ENCODE peak calls at places on chromosomes 3 and 15, in eight cellular contexts. R is dorsolateral prefrontal cortex, Y is tibial nerve, E is upper lobe of right lung, P is glutamatergic neuron, K is RWPE1, W is neural crest cell, U is psoas muscle. Z is an unnamed sample.

GRCh38 chr3:187261541-187261969 is 30.0 kb downstream of the MASP1 start:
- DNase-seq in R (no peak), Y (no peak), E (no peak), P (no peak), K (no peak), W (no peak), U (no peak), Z (no peak)

GRCh38 chr15:52485290-52485689 is 43.4 kb downstream of the MYO5A start:
- DNase-seq in R (no peak), Y (no peak), E (no peak), P (no peak), K (no peak), W (no peak), U (no peak), Z (no peak)

GRCh38 chr15:25712961-25713355 is 150.2 kb downstream of the ATP10A start:
- DNase-seq in R (no peak), Y (no peak), E (peak), P (no peak), K (no peak), W (no peak), U (no peak), Z (no peak)

GRCh38 chr3:106826861-106827311 is 550.4 kb upstream of the CCDC54 start:
- DNase-seq in R (no peak), Y (no peak), E (no peak), P (no peak), K (no peak), W (no peak), U (no peak), Z (no peak)

GRCh38 chr3:71652786-71653419 is 69.4 kb upstream of the FOXP1 start:
- DNase-seq in R (peak), Y (peak), E (no peak), P (peak), K (peak), W (peak), U (no peak), Z (no peak)

GRCh38 chr15:48202068-48202467 is 4.0 kb upstream of the SLC12A1 start:
- DNase-seq in R (no peak), Y (no peak), E (no peak), P (no peak), K (no peak), W (no peak), U (no peak), Z (no peak)

GRCh38 chr3:149442845-149443544 is 31.5 kb upstream of the TM4SF4 start:
- DNase-seq in R (no peak), Y (no peak), E (no peak), P (no peak), K (peak), W (no peak), U (no peak), Z (no peak)

GRCh38 chr3:149270180-149270579 is 48.6 kb upstream of the CP start:
- DNase-seq in R (no peak), Y (no peak), E (no peak), P (no peak), K (no peak), W (no peak), U (no peak), Z (no peak)

GRCh38 chr3:49880581-49881328 is 11.0 kb upstream of the CAMKV start:
- DNase-seq in R (no peak), Y (no peak), E (no peak), P (peak), K (no peak), W (peak), U (no peak), Z (no peak)

GRCh38 chr3:71304684-71305083 is 278.8 kb downstream of the FOXP1 start:
- DNase-seq in R (peak), Y (no peak), E (no peak), P (no peak), K (no peak), W (no peak), U (no peak), Z (no peak)

GRCh38 chr3:157251685-157252084 is 91.7 kb upstream of the CCNL1 start:
- DNase-seq in R (no peak), Y (no peak), E (no peak), P (no peak), K (no peak), W (no peak), U (no peak), Z (no peak)

GRCh38 chr3:141498592-141499223 is 11.9 kb downstream of the RASA2 start:
- DNase-seq in R (no peak), Y (peak), E (no peak), P (no peak), K (no peak), W (no peak), U (no peak), Z (no peak)

GRCh38 chr3:140532793-140533330 is 145.0 kb upstream of the TRIM42 start:
- DNase-seq in R (no peak), Y (no peak), E (no peak), P (no peak), K (no peak), W (no peak), U (no peak), Z (no peak)

GRCh38 chr3:11499144-11499543 is 144.6 kb downstream of the VGLL4 start:
- DNase-seq in R (no peak), Y (peak), E (no peak), P (no peak), K (peak), W (no peak), U (no peak), Z (no peak)

DNA sequence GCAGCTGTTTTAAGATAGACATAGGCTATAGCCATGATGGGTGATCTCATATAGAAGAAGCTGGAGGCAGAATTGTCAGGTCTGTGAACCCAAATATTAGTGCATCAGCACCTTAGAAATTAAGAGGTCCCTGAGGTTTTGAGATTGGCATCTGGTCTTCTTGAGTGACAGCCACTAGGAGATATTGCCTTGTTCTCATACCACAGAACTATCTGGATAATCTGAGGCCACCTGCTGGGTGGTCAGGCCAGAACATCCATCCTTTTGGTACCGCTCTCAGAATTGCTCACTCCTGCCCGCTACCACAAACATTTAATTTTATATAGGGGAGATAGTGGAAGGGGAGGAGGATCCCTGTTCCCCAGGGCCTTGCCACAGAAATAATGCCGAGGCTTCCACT is 210.6 kb upstream of the ZPLD1 start:
- DNase-seq in R (no peak), Y (peak), E (no peak), P (no peak), K (peak), W (no peak), U (no peak), Z (no peak)
- TF ChIP-seq CTCF in R (no peak), Y (peak), E (peak), P (no peak), K (peak), W (no peak), U (no peak), Z (no peak)

GRCh38 chr15:66720206-66721010 is 18.4 kb downstream of the SMAD6 start:
- DNase-seq in R (no peak), Y (no peak), E (peak), P (no peak), K (peak), W (no peak), U (no peak), Z (no peak)

GRCh38 chr15:66721954-66722353 is 19.9 kb downstream of the SMAD6 start:
- DNase-seq in R (no peak), Y (no peak), E (no peak), P (no peak), K (no peak), W (no peak), U (no peak), Z (no peak)

GRCh38 chr15:66719471-66719870 is 17.4 kb downstream of the SMAD6 start:
- DNase-seq in R (no peak), Y (no peak), E (no peak), P (no peak), K (no peak), W (no peak), U (no peak), Z (no peak)

GRCh38 chr15:66721501-66721937 is 19.5 kb downstream of the SMAD6 start:
- DNase-seq in R (no peak), Y (no peak), E (no peak), P (no peak), K (no peak), W (no peak), U (no peak), Z (no peak)

DNA sequence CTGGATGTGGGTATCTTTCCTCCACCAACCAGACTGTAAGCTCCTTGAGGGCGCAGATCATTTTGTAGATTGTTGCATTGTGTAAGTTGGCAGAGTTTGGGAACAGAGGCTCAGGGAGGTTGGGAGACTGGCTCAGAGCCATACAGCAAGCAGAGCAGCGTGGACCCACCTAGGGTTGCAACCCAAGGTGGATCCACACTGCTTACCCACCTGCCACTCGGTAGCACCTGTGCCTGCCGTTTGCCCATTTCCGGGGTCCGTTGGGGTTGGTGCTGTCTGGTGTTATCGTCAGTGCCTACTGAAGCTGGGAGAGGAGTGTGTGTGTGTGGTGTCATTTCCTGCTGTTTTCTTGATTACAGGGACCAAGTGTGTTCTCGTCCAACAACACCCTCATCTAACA is 19.0 kb downstream of the SMAD6 start:
- DNase-seq in R (no peak), Y (no peak), E (no peak), P (no peak), K (no peak), W (no peak), U (no peak), Z (no peak)
- TF ChIP-seq CTCF in R (no peak), Y (no peak), E (no peak), P (no peak), K (no peak), W (no peak), U (no peak), Z (no peak)

GRCh38 chr15:40952301-40952900 is 870 bp upstream of the CHAC1 start:
- DNase-seq in R (no peak), Y (no peak), E (no peak), P (no peak), K (no peak), W (no peak), U (no peak), Z (no peak)

GRCh38 chr15:40951764-40952163 is 1.5 kb upstream of the CHAC1 start:
- DNase-seq in R (no peak), Y (no peak), E (no peak), P (no peak), K (no peak), W (no peak), U (no peak), Z (no peak)

GRCh38 chr15:40953713-40954074 is 423 bp downstream of the CHAC1 start:
- DNase-seq in R (no peak), Y (no peak), E (no peak), P (peak), K (no peak), W (no peak), U (no peak), Z (no peak)

GRCh38 chr15:40955141-40955903 is 2.1 kb downstream of the CHAC1 start:
- DNase-seq in R (no peak), Y (no peak), E (no peak), P (no peak), K (no peak), W (no peak), U (no peak), Z (no peak)

GRCh38 chr15:40952901-40953712 is at the start of gene CHAC1:
- DNase-seq in R (peak), Y (peak), E (peak), P (peak), K (peak), W (peak), U (peak), Z (peak)
- TF ChIP-seq CTCF in R (no peak), Y (no peak), E (no peak), P (no peak), K (no peak), W (peak), U (no peak), Z (no peak)

DNA sequence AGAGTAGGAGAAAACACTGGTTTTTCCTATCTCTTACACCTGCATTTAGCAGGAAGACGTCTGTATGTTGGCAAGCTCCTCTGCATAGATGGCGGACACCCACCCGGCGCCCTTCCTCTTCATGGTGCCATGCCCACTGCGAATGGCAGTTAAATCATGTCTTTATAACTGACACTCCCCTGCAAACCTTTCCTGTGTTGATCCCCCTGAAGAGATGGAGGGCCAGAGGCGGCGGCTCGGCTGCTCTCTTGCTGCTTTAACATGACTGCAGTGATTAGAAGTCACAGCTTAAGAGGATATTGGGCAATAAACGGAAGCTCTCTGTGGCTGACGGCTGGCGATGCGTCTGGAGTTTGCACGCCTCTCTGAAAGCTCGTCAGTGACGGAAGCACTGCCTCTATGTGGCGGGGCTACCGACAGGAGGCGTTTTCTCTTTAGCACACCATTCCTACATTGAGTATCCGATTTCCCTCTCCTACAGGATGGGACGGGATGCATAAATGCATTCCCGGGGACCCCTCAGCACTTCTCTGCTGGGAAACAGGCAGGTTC is 25.5 kb upstream of the SNRPA1 start:
- DNase-seq in R (no peak), Y (peak), E (peak), P (no peak), K (no peak), W (no peak), U (peak), Z (no peak)
- TF ChIP-seq CTCF in R (no peak), Y (no peak), E (peak), P (no peak), K (no peak), W (peak), U (no peak), Z (no peak)

DNA sequence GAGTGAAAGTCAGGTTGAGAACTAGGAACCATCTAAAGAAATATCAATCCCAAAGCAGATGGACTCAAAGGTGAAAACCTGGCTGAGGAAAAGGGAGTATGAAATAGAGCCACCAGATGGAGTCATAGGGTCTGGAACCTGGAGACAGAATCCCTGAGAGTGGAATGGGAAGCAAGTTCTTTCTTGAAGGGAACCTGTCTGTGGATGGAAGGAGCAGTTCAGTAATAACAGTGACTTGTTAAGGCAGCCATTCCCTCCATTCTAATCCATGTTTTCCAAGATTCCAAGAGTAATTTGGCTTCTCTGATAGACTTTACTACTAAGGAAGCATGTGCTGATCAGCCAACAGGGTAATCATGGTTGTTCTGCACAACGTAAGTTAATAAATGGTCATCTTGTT is 22.5 kb upstream of the AQP9 start:
- DNase-seq in R (no peak), Y (no peak), E (no peak), P (no peak), K (peak), W (no peak), U (no peak), Z (no peak)
- TF ChIP-seq CTCF in R (no peak), Y (no peak), E (peak), P (no peak), K (peak), W (no peak), U (no peak), Z (no peak)